ENCODE peak calls at places on chromosomes 2 and 18, in five cellular contexts. R, H, T, Y and X are unnamed samples.
A peak's percentile ranks its signal among the peaks of the same experiment; 100 is the strongest.

GRCh38 chr18:1663879-1664705 is 759.4 kb downstream of the ADCYAP1 start:
- DNase-seq in R (no peak), H (peak; percentile 47), T (peak; percentile 75), Y (peak; percentile 15), X (no peak)

GRCh38 chr2:10787176-10787968 is 25.2 kb downstream of the PDIA6 start:
- DNase-seq in R (no peak), H (peak; percentile 30), T (no peak), Y (no peak), X (no peak)

GRCh38 chr2:144237845-144238637 is 281.9 kb downstream of the ZEB2 start:
- DNase-seq in R (no peak), H (no peak), T (no peak), Y (no peak), X (no peak)

GRCh38 chr2:30450025-30450424 is 3.0 kb downstream of the LCLAT1 start:
- DNase-seq in R (no peak), H (no peak), T (no peak), Y (no peak), X (no peak)

GRCh38 chr2:61471905-61472805 is 1.3 kb upstream of the USP34 start:
- DNase-seq in R (no peak), H (peak; percentile 52), T (no peak), Y (no peak), X (peak; percentile 18)

GRCh38 chr2:48530033-48530804 is at the start of gene STON1:
- DNase-seq in R (peak; percentile 70), H (no peak), T (peak; percentile 83), Y (peak; percentile 38), X (no peak)

GRCh38 chr2:20972792-20973565 is 70.9 kb downstream of the APOB start:
- DNase-seq in R (no peak), H (no peak), T (no peak), Y (no peak), X (no peak)

GRCh38 chr18:54671291-54671881 is 80.3 kb downstream of the DYNAP start:
- DNase-seq in R (no peak), H (peak; percentile 35), T (no peak), Y (peak; percentile 56), X (no peak)

GRCh38 chr18:26963292-26963691 is 97.8 kb upstream of the AQP4 start:
- DNase-seq in R (no peak), H (no peak), T (no peak), Y (peak; percentile 5), X (no peak)

GRCh38 chr18:68623342-68623741 is 91.6 kb downstream of the TMX3 start:
- DNase-seq in R (peak; percentile 67), H (peak; percentile 64), T (no peak), Y (peak; percentile 80), X (no peak)

GRCh38 chr2:102618452-102619413 is 620 bp upstream of the SLC9A2 start:
- DNase-seq in R (no peak), H (no peak), T (no peak), Y (peak; percentile 13), X (no peak)

GRCh38 chr2:63741884-63742583 is 99.7 kb upstream of the UGP2 start:
- DNase-seq in R (no peak), H (no peak), T (no peak), Y (peak; percentile 10), X (no peak)

GRCh38 chr2:119083416-119083815 is 75.1 kb downstream of the C1QL2 start:
- DNase-seq in R (no peak), H (no peak), T (no peak), Y (no peak), X (no peak)

GRCh38 chr2:234497592-234498023 is 727 bp upstream of the ARL4C start:
- DNase-seq in R (no peak), H (no peak), T (no peak), Y (no peak), X (no peak)

GRCh38 chr2:134287323-134287722 is 33.5 kb downstream of the MGAT5 start:
- DNase-seq in R (no peak), H (peak; percentile 40), T (no peak), Y (no peak), X (no peak)

GRCh38 chr2:20391951-20392699 is 41.5 kb upstream of the PUM2 start:
- DNase-seq in R (no peak), H (no peak), T (no peak), Y (no peak), X (no peak)

GRCh38 chr2:38149533-38149932 is 73.6 kb upstream of the CYP1B1 start:
- DNase-seq in R (no peak), H (no peak), T (no peak), Y (no peak), X (no peak)

GRCh38 chr2:233892793-233893192 is 24.4 kb upstream of the TRPM8 start:
- DNase-seq in R (no peak), H (no peak), T (no peak), Y (no peak), X (no peak)

GRCh38 chr2:145034511-145034910 is 514.6 kb upstream of the ZEB2 start:
- DNase-seq in R (no peak), H (no peak), T (no peak), Y (no peak), X (no peak)

GRCh38 chr2:209976698-209977385 is 25.6 kb upstream of the RPE start:
- DNase-seq in R (no peak), H (no peak), T (no peak), Y (no peak), X (no peak)

GRCh38 chr2:152598975-152599724 is 118.1 kb downstream of the PRPF40A start:
- DNase-seq in R (no peak), H (no peak), T (no peak), Y (no peak), X (no peak)

GRCh38 chr2:95240091-95240490 is 32.8 kb downstream of the ZNF892 start:
- DNase-seq in R (no peak), H (no peak), T (no peak), Y (no peak), X (no peak)

GRCh38 chr18:9433616-9434239 is 41.6 kb upstream of the RALBP1 start:
- DNase-seq in R (no peak), H (no peak), T (no peak), Y (no peak), X (no peak)